ENCODE peak calls at places on chromosome 4, in four cellular contexts. R is GM12878, K is H1, I is HepG2. X is an unnamed sample.

GRCh38 chr4:88135362-88135663 is 23.1 kb downstream of the ABCG2 start:
- DNase-seq in K (no peak), I (no peak), R (no peak), X (no peak)

GRCh38 chr4:98779021-98779420 is 120.6 kb upstream of the TSPAN5 start:
- DNase-seq in R (no peak), I (no peak), K (no peak), X (peak)

GRCh38 chr4:67282749-67283148 is 262.6 kb downstream of the CENPC start:
- DNase-seq in I (no peak), R (no peak), K (no peak), X (no peak)

GRCh38 chr4:164081801-164082200 is 587.3 kb downstream of the TMA16 start:
- DNase-seq in K (no peak), R (no peak), I (no peak), X (no peak)

GRCh38 chr4:185424905-185425599 is 712 bp downstream of the UFSP2 start:
- DNase-seq in K (no peak), I (peak), R (no peak), X (peak)

GRCh38 chr4:22462693-22463092 is 53.2 kb downstream of the ADGRA3 start:
- DNase-seq in K (no peak), R (no peak), I (no peak), X (no peak)

GRCh38 chr4:138202686-138203085 is 39.5 kb downstream of the SLC7A11 start:
- DNase-seq in K (no peak), R (no peak), I (no peak), X (no peak)

GRCh38 chr4:123346944-123347343 is 49.7 kb upstream of the SPRY1 start:
- DNase-seq in I (no peak), R (no peak), K (no peak), X (no peak)

GRCh38 chr4:55330241-55330640 is 15.8 kb upstream of the SRD5A3 start:
- DNase-seq in K (no peak), I (no peak), R (no peak), X (no peak)

GRCh38 chr4:6197433-6198174 is 2.7 kb downstream of the JAKMIP1 start:
- DNase-seq in R (no peak), I (no peak), K (no peak), X (no peak)

GRCh38 chr4:143256456-143256855 is 71.7 kb downstream of the USP38 start:
- DNase-seq in R (no peak), I (no peak), K (no peak), X (no peak)

GRCh38 chr4:73446336-73446938 is 10.4 kb downstream of the AFP start:
- DNase-seq in R (no peak), K (no peak), I (peak), X (peak)

GRCh38 chr4:169491211-169491610 is 121.2 kb downstream of the NEK1 start:
- DNase-seq in R (no peak), K (no peak), I (no peak), X (no peak)

GRCh38 chr4:52907510-52907909 is 45.4 kb downstream of the RASL11B start:
- DNase-seq in K (no peak), I (no peak), R (no peak), X (no peak)

DNA sequence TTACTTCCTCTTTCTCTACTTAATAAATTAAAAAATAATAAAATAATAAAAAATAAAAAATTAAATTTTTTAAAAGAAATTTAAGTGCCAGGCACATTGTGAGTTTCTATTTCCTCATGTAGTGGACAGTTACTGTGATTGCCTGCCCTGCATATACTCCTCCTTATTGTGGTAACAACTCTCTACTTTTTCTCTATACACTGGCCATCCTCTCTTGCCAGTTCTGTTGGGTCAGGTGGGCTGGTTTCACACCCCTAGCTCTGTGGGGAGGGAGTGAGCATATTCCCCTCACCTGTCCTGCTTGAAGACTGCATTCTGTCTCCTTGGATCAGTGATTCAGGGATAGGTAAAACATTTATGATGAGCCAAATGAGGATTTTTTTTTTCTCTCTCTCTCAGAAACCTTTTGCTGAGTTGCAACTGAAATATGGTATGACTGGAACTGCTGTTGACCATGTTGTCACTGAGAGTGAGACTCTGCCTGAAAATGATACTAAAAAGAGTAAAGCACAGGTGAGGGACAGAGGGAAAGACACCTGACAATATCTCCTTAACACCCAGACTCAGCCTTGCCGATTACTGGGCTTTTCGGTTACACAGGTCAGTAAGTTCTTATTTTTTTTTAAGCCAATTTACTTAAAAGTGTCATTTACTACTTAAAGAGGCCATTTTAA is 37.2 kb downstream of the CXXC4 start:
- DNase-seq in K (no peak), I (no peak), R (no peak), X (no peak)
- TF ChIP-seq JUND in K (no peak), I (no peak), R (no peak), X (no peak)

DNA sequence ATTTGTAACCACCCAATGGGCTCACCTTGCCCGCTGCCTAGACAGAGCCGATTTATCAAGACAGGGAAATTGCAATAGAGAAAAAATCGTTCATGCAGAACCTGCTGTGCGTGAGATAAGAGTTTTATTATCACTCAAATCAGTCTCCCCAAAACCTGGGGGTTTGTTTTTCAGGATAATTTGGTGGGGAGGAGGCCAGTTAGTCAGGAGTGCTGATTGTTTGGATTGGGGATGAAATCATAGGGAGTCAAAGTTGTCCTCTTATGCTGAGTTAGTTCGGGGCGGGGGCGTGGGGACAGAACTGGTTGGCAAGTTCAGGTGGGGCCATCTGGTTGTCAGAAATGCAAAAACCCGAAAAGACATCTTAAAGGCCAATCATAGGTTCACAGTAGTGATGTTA is 203.0 kb downstream of the MAB21L2 start:
- DNase-seq in K (no peak), R (no peak), I (no peak), X (no peak)
- TF ChIP-seq JUND in K (no peak), R (no peak), I (no peak), X (no peak)

DNA sequence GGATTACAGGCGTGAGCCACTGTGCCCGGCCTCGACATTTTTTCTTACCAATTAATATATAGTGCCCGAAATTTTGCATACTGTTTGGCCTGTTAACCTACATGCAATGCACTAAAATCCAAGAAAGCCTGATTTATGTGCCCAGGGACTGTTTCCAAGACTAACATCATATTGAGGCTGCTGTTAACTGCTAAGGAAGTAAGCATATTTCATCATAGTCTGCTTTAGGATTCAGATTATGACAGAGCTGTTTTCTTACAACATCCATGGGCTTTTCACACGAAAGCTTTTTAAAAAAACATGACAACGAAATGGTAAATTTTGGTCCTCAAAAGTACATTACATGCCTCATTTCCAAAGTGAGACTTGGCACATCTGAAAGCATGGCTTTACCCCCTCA is 84.4 kb downstream of the STOX2 start:
- DNase-seq in R (no peak), K (no peak), I (no peak), X (no peak)
- TF ChIP-seq JUND in R (no peak), K (no peak), I (no peak), X (no peak)

GRCh38 chr4:153464068-153464467 is 2.1 kb upstream of the TMEM131L start:
- DNase-seq in I (no peak), R (no peak), K (no peak), X (no peak)
- TF ChIP-seq JUND in I (no peak), R (no peak), K (no peak), X (no peak)

DNA sequence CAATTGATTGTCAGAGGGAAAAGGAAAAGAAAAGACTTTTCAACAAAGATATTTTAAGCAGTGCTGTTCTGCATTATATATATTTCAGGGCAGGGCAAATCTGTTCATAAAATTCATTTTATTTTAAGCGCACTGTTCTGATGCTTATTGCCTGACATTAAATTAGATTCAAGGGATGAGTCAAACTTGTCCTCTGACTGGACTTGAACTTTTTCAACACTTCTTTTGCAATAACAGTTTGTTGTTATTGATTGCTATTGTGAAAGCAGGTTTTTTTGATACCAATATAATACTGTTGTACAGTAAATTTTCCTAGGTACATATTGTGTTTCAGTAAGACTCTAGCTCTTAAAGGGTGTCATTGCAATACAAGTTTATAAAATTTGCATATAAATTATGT is 481.3 kb downstream of the NAF1 start:
- DNase-seq in K (no peak), I (no peak), R (no peak), X (no peak)
- TF ChIP-seq JUND in K (no peak), I (no peak), R (no peak), X (no peak)

GRCh38 chr4:40750461-40751258 is 905 bp downstream of the NSUN7 start:
- DNase-seq in R (no peak), K (peak), I (no peak), X (peak)
- TF ChIP-seq JUND in R (no peak), K (no peak), I (no peak), X (no peak)